ENCODE peak calls at places on chromosomes 6 and 20, in eight cellular contexts. P, M, A, I, O, N, Z and R are unnamed samples.

GRCh38 chr6:81476881-81477280 is 275.6 kb downstream of the TENT5A start:
- DNase-seq in P (no peak), M (no peak), A (no peak), I (no peak), O (no peak), N (no peak), Z (no peak), R (no peak)

GRCh38 chr20:14989891-14990290 is 652.5 kb upstream of the FLRT3 start:
- DNase-seq in P (no peak), M (no peak), A (no peak), I (no peak), O (no peak), N (no peak), Z (no peak), R (no peak)

GRCh38 chr6:13733178-13733851 is 21.7 kb upstream of the RANBP9 start:
- DNase-seq in P (no peak), M (peak), A (peak), I (peak), O (peak), N (no peak), Z (no peak), R (peak)

GRCh38 chr6:69729870-69730449 is 66.8 kb downstream of the LMBRD1 start:
- DNase-seq in P (peak), M (no peak), A (no peak), I (no peak), O (no peak), N (peak), Z (no peak), R (no peak)

GRCh38 chr6:4925580-4925979 is 78.3 kb downstream of the RPP40 start:
- DNase-seq in P (no peak), M (no peak), A (no peak), I (peak), O (no peak), N (no peak), Z (no peak), R (no peak)

GRCh38 chr6:99495466-99495865 is 19.8 kb downstream of the USP45 start:
- DNase-seq in P (peak), M (no peak), A (no peak), I (no peak), O (no peak), N (no peak), Z (no peak), R (no peak)

GRCh38 chr6:158717341-158718328 is 67.8 kb downstream of the SYTL3 start:
- DNase-seq in P (no peak), M (no peak), A (no peak), I (no peak), O (no peak), N (no peak), Z (peak), R (no peak)

GRCh38 chr6:8743146-8743745 is 307.9 kb upstream of the SLC35B3 start:
- DNase-seq in P (peak), M (no peak), A (no peak), I (no peak), O (no peak), N (peak), Z (no peak), R (no peak)

GRCh38 chr6:145891126-145891525 is 73.0 kb downstream of the SHPRH start:
- DNase-seq in P (no peak), M (no peak), A (no peak), I (no peak), O (no peak), N (no peak), Z (no peak), R (no peak)

GRCh38 chr6:134624781-134625180 is 306.9 kb upstream of the SGK1 start:
- DNase-seq in P (no peak), M (no peak), A (no peak), I (no peak), O (no peak), N (no peak), Z (no peak), R (no peak)

GRCh38 chr6:28922841-28923317 is 906 bp downstream of the TRIM27 start:
- DNase-seq in P (peak), M (no peak), A (peak), I (peak), O (no peak), N (peak), Z (peak), R (no peak)

GRCh38 chr6:98944598-98945011 is 3.1 kb downstream of the FBXL4 start:
- DNase-seq in P (peak), M (no peak), A (no peak), I (no peak), O (no peak), N (peak), Z (no peak), R (no peak)

GRCh38 chr6:63926950-63927349 is 291.3 kb downstream of the PHF3 start:
- DNase-seq in P (no peak), M (no peak), A (no peak), I (no peak), O (no peak), N (no peak), Z (no peak), R (no peak)

GRCh38 chr6:168097221-168097620 is 18.2 kb upstream of the FRMD1 start:
- DNase-seq in P (no peak), M (no peak), A (no peak), I (no peak), O (no peak), N (no peak), Z (no peak), R (no peak)

GRCh38 chr6:135722679-135723078 is 128.8 kb upstream of the PDE7B start:
- DNase-seq in P (no peak), M (peak), A (no peak), I (no peak), O (no peak), N (peak), Z (no peak), R (no peak)

GRCh38 chr20:46770330-46771194 is 61.1 kb downstream of the SLC2A10 start:
- DNase-seq in P (peak), M (no peak), A (no peak), I (no peak), O (no peak), N (peak), Z (no peak), R (no peak)

GRCh38 chr6:91149914-91150674 is 563.2 kb upstream of the MAP3K7 start:
- DNase-seq in P (no peak), M (no peak), A (no peak), I (no peak), O (no peak), N (no peak), Z (no peak), R (no peak)

GRCh38 chr6:35343835-35344550 is 1.6 kb downstream of the PPARD start:
- DNase-seq in P (peak), M (no peak), A (no peak), I (no peak), O (no peak), N (no peak), Z (no peak), R (no peak)